ENCODE peak calls at places on chromosomes 11 and 22, in five cellular contexts. X is activated effector memory CD4-positive, alpha-beta T cell treated with Interleukin-2 at 50 U/mL for 16 hours; Z is NCI-H1105; V is mesenchymal stem cell; A is EH. F is an unnamed sample.

GRCh38 chr11:44130751-44131150 is 35.3 kb downstream of the EXT2 start:
- DNase-seq in A (peak; percentile 20), V (no peak), Z (no peak), X (no peak), F (no peak)

GRCh38 chr11:75996523-75997272 is 181.7 kb downstream of the UVRAG start:
- DNase-seq in V (peak; percentile 40), Z (no peak), X (no peak), A (peak; percentile 73), F (no peak)

GRCh38 chr11:88435405-88435804 is 97.9 kb upstream of the CTSC start:
- DNase-seq in Z (no peak), A (no peak), V (no peak), X (no peak), F (no peak)

GRCh38 chr11:118662401-118663271 is 16.8 kb downstream of the TREH start:
- DNase-seq in A (peak; percentile 36), X (no peak), Z (no peak), V (no peak), F (no peak)

GRCh38 chr11:61347916-61348461 is 13.7 kb downstream of the CYB561A3 start:
- DNase-seq in V (peak; percentile 15), Z (no peak), A (peak; percentile 19), X (no peak), F (no peak)

GRCh38 chr11:66850588-66851250 is 6.1 kb upstream of the LRFN4 start:
- DNase-seq in Z (no peak), V (no peak), X (no peak), A (no peak), F (no peak)

GRCh38 chr11:66332371-66333219 is 3.6 kb downstream of the RIN1 start:
- DNase-seq in Z (no peak), V (no peak), X (no peak), A (no peak), F (no peak)

GRCh38 chr11:121839821-121840220 is 276.2 kb downstream of the BLID start:
- DNase-seq in Z (no peak), X (no peak), V (no peak), A (peak; percentile 60), F (no peak)

GRCh38 chr11:62324738-62325556 is 12.3 kb upstream of the ASRGL1 start:
- DNase-seq in X (peak; percentile 2), A (peak; percentile 26), V (peak; percentile 12), Z (no peak), F (no peak)

GRCh38 chr22:42967933-42968332 is 47.0 kb downstream of the PACSIN2 start:
- DNase-seq in A (peak; percentile 35), V (no peak), X (no peak), Z (no peak), F (no peak)

GRCh38 chr22:30704978-30705377 is 10.3 kb downstream of the OSBP2 start:
- DNase-seq in A (no peak), X (no peak), V (no peak), Z (no peak), F (no peak)